ENCODE peak calls at places on chromosome 3, in four cellular contexts. R is psoas muscle, E is spleen, G is foreskin fibroblast. L is an unnamed sample.

GRCh38 chr3:127535901-127536817 is 54.4 kb downstream of the TPRA1 start:
- DNase-seq in E (no peak), R (no peak), G (no peak), L (no peak)

GRCh38 chr3:2024037-2024436 is 74.6 kb upstream of the CNTN4 start:
- DNase-seq in R (no peak), G (no peak), E (no peak), L (peak)

GRCh38 chr3:98779936-98780335 is 16.8 kb downstream of the ST3GAL6 start:
- DNase-seq in R (no peak), G (peak), E (no peak), L (peak)

GRCh38 chr3:52694528-52695189 is 8.8 kb downstream of the GNL3 start:
- DNase-seq in R (no peak), G (no peak), E (no peak), L (no peak)

GRCh38 chr3:172709776-172710708 is 825 bp downstream of the NCEH1 start:
- DNase-seq in E (peak), R (peak), G (peak), L (peak)

GRCh38 chr3:3027976-3028567 is 82.1 kb downstream of the IL5RA start:
- DNase-seq in G (no peak), R (no peak), E (no peak), L (no peak)

GRCh38 chr3:106282931-106283330 is 414.1 kb upstream of the CBLB start:
- DNase-seq in E (no peak), G (no peak), R (no peak), L (no peak)

GRCh38 chr3:126522363-126522788 is 1.6 kb upstream of the CHST13 start:
- DNase-seq in R (peak), E (peak), G (peak), L (peak)

GRCh38 chr3:15122398-15122797 is 23.4 kb upstream of the RBSN start:
- DNase-seq in G (no peak), R (no peak), E (no peak), L (no peak)

GRCh38 chr3:63966007-63966406 is 53.8 kb upstream of the SCAANT1 start:
- DNase-seq in R (no peak), G (no peak), E (no peak), L (no peak)

GRCh38 chr3:63968612-63969350 is 54.5 kb downstream of the PSMD6 start:
- DNase-seq in G (peak), R (no peak), E (no peak), L (peak)

GRCh38 chr3:63966871-63967270 is 54.7 kb upstream of the SCAANT1 start:
- DNase-seq in E (no peak), R (no peak), G (no peak), L (no peak)

GRCh38 chr3:63969866-63970265 is 53.4 kb downstream of the PSMD6 start:
- DNase-seq in R (no peak), E (no peak), G (no peak), L (no peak)

DNA sequence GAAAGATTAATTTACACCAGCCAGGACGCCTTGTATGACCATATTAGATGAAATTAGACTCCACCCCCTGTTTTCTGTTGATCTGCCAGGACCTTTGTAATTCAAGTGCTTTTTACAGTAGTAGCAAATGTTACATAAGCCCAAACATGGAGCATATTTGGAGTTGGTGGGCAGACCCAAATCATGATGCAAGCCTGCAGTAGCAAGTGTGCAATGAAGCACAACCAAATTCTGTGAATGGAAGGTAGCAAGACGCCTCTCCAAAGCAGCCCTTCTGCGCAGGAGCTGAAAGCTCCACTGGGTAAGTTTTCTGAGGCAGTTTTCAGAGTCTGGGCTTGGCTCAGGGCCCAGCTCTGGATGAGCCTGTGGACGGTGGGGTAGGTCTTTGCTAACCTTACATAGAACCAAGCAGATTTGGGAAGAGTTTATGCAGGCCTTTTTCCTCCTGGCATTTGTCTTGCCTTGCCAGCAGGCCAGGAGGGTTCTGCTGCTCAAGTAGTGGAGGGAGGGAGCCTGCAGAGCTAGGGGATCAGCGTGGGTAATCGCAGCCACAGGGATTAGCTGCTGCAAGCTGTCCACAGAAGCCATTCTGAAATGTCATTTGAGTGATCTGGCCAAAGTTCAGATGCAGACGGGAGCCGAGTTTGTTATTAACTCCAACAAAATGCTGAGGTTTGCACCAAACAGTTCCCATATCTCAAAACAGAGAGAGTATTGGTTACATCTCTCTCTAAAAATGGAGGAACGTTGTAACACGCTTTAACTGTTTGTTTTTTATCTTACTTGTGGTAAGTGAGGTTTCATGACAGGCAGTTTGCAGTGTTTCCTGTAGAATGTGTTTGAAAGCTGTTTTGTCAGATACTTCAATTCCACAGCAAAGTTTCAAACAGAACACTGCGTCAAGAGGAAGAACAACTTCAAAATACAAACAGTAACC is 55.4 kb downstream of the PSMD6 start:
- DNase-seq in R (peak), G (peak), E (peak), L (peak)
- H3K4me3 ChIP-seq in R (peak), G (no peak), E (peak), L (peak)

GRCh38 chr3:50365842-50366220 is 6.5 kb upstream of the TMEM115 start:
- DNase-seq in E (no peak), R (no peak), G (no peak), L (no peak)
- H3K4me3 ChIP-seq in E (peak), R (no peak), G (no peak), L (no peak)

GRCh38 chr3:16897254-16897926 is 12.6 kb downstream of the PLCL2 start:
- DNase-seq in G (peak), R (no peak), E (peak), L (peak)
- H3K4me3 ChIP-seq in G (peak), R (peak), E (no peak), L (no peak)

DNA sequence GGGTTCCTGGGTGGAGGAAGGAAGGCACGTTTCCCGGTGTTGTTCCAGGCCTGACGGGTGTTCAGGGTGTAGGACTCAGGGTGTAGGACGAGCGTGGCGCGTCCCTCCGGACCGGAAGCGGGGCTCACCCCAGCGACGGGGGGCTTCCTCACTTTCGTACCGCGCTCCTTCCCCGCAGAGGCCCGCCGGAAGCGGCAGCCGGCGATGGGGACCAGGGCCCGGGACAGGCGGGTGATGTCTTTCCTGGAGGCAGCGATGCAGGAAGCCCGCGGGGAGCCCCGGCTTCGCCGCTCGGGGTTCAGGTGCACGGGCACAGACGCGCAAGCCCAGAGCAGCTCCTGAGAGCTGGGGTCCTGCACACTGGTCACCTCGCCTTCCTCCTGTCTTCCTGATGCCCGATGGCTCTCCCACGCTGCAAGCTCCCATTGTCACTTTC is 13.4 kb downstream of the FOXL2NB start:
- DNase-seq in E (no peak), G (no peak), R (no peak), L (no peak)
- H3K4me3 ChIP-seq in E (no peak), G (peak), R (no peak), L (no peak)

DNA sequence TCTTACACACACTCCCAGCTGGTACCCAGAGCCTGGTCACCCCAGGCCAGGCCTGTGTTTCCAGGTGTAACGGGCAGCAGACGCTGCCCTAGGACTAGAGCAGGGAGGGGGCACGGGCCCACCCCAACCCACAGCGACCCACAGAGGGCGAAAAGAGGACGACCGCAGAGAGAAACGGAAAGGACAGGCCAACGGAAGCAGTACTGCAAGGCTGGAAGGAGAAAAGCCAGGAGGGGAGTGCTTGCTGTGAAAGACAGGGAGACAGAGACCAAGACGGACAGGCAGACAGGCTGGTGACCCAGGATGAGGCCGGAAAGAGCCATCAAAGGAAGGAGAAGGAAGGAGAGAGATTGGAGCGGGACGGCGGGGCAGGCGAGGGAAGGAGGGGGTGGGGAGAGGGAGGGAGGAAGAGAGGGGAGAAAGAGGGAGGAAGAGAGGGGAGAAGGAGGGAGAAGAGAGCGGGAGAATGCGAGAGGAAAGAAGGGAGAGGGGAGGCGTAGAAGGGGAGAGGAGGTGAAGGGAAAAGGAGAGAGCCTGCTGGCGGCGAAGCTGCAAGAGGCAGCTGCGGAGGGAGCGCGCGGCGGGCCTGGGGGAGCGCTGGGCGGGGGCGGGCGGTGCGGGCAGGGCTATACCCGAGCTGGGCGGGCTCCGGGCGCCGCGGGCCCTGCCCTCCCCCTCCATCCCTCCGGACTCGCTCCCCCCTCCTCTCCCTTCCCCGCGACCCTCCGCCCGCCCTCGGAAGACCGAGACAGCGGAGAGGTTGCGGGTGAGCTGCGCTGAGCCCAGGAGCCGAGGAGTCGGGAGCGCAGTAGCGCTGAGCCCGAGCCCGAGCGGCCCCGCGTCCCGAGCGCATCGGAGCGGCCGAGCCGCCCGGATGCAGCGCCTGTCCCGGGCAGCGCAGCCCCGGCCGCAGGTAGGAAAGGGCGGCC is at the start of gene SLC6A1:
- DNase-seq in E (no peak), R (peak), G (peak), L (no peak)
- H3K4me3 ChIP-seq in E (no peak), R (peak), G (peak), L (peak)

DNA sequence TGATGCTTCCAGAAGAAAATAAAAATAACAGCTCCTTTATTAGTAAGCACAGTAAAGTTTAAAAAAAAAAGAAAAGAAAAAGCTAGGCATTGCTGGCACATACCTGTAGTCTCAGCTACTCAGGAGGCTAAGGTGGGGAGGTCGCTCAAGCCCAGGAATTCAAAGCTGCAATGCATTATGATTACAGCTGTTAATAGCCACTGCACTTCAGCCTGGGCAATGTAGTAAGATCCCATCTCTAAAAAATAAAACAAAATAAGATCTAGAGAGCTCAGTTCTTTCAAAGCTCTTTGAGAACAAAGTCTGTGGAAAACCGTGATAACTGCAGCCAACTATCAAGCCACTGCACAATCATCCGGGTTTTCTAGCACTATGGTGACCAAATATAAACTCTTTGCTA is 212.2 kb downstream of the ZMAT3 start:
- DNase-seq in G (no peak), R (no peak), E (no peak), L (no peak)
- H3K4me3 ChIP-seq in G (no peak), R (no peak), E (no peak), L (no peak)

GRCh38 chr3:134799393-134799792 is 4.3 kb downstream of the EPHB1 start:
- DNase-seq in R (no peak), G (peak), E (no peak), L (no peak)

GRCh38 chr3:134796313-134797079 is 1.4 kb downstream of the EPHB1 start:
- DNase-seq in G (peak), E (no peak), R (no peak), L (peak)

GRCh38 chr3:134798681-134799311 is 3.7 kb downstream of the EPHB1 start:
- DNase-seq in G (no peak), R (no peak), E (no peak), L (no peak)

GRCh38 chr3:134797080-134797801 is 2.2 kb downstream of the EPHB1 start:
- DNase-seq in R (no peak), G (no peak), E (no peak), L (no peak)

DNA sequence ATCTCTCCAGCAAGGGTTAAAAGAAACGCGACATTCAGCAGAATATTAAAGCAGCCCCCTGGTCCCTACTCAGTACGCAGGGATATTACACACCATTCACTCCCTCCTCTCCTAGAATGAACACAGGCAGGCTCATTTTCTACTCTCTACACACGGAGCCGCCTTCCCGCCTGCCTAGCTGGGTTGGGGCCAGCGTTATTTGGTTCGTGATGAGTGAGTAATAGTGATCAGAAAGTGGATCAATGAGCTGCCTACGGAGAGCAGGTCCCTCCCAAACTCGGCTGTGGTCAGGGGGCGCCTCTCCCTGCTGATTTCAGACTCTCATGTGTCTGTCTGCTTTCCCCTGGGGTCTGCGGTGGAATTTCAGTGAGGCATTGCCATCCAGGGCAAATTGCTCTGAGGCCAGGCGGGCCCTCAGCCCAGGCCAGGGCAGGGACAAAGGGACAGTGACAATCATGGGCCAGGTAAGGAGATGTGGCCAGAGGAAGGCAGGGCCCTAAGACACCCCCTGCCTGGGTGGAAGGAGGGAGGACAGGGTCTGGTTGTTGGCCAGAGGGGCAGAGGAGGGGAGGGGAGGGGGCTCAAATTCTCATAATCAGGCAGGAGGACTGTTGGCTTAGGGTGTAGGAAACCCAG is 2.9 kb downstream of the EPHB1 start:
- DNase-seq in R (no peak), E (no peak), G (no peak), L (no peak)
- H3K4me3 ChIP-seq in R (no peak), E (no peak), G (no peak), L (no peak)

L was measured in choroid plexus epithelial cell.